ENCODE peak calls at places on chromosomes 7 and 10, in four cellular contexts. H, X, T and O are unnamed samples.

GRCh38 chr10:60649485-60650271 is 128.6 kb upstream of the CDK1 start:
- DNase-seq in T (no peak), H (no peak), X (no peak), O (no peak)

GRCh38 chr10:69657417-69657816 is 27.4 kb downstream of the FAM241B start:
- DNase-seq in X (no peak), T (no peak), H (no peak), O (no peak)

GRCh38 chr10:132666733-132667612 is 119.0 kb downstream of the NKX6-2 start:
- DNase-seq in X (no peak), H (no peak), T (no peak), O (no peak)

GRCh38 chr10:132210766-132211165 is 24.0 kb downstream of the DPYSL4 start:
- DNase-seq in H (no peak), T (no peak), X (no peak), O (no peak)

GRCh38 chr7:128421384-128421783 is 11.6 kb upstream of the IMPDH1 start:
- DNase-seq in T (no peak), X (no peak), H (no peak), O (no peak)

GRCh38 chr7:40356312-40356711 is 221.5 kb downstream of the SUGCT start:
- DNase-seq in X (no peak), H (no peak), T (no peak), O (no peak)

GRCh38 chr7:157498690-157499089 is 161.9 kb downstream of the DNAJB6 start:
- DNase-seq in T (no peak), X (no peak), H (no peak), O (no peak)

GRCh38 chr10:37856881-37857286 is 526 bp downstream of the ZNF248 start:
- DNase-seq in X (no peak), H (no peak), T (no peak), O (no peak)

GRCh38 chr7:41882745-41883527 is 180.0 kb upstream of the INHBA start:
- DNase-seq in H (peak), T (no peak), X (no peak), O (no peak)

GRCh38 chr10:58512470-58513188 is at the start of gene BICC1:
- DNase-seq in H (no peak), T (no peak), X (no peak), O (no peak)

GRCh38 chr7:101121996-101122932 is 4.6 kb upstream of the SERPINE1 start:
- DNase-seq in T (peak), H (no peak), X (peak), O (no peak)

GRCh38 chr10:131277278-131277677 is 34.2 kb downstream of the TCERG1L start:
- DNase-seq in H (no peak), T (no peak), X (no peak), O (no peak)

GRCh38 chr7:906776-907157 is 30.4 kb downstream of the GET4 start:
- DNase-seq in H (no peak), T (no peak), X (no peak), O (no peak)

GRCh38 chr10:126504051-126504760 is 115.9 kb upstream of the ADAM12 start:
- DNase-seq in X (peak), H (no peak), T (no peak), O (peak)

GRCh38 chr10:63798599-63799498 is 277.6 kb downstream of the REEP3 start:
- DNase-seq in T (no peak), X (no peak), H (no peak), O (peak)

GRCh38 chr10:4651404-4652037 is 174.5 kb upstream of the AKR1E2 start:
- DNase-seq in T (no peak), X (no peak), H (no peak), O (no peak)

GRCh38 chr7:2709553-2710165 is 21.7 kb downstream of the AMZ1 start:
- DNase-seq in X (peak), T (peak), H (peak), O (no peak)

GRCh38 chr7:18347170-18347569 is 148.4 kb upstream of the HDAC9 start:
- DNase-seq in H (no peak), X (no peak), T (no peak), O (no peak)

GRCh38 chr10:61814160-61814559 is 87.3 kb upstream of the ARID5B start:
- DNase-seq in X (no peak), H (no peak), T (no peak), O (no peak)

GRCh38 chr10:72808001-72808400 is 85.5 kb upstream of the OIT3 start:
- DNase-seq in H (no peak), X (no peak), T (no peak), O (no peak)

GRCh38 chr10:26703974-26704373 is 6.5 kb downstream of the PDSS1 start:
- DNase-seq in X (no peak), H (no peak), T (no peak), O (no peak)

GRCh38 chr10:91511549-91512330 is 101.6 kb downstream of the HECTD2 start:
- DNase-seq in T (no peak), H (no peak), X (no peak), O (no peak)

GRCh38 chr10:29150010-29150409 is 138.9 kb upstream of the LYZL1 start:
- DNase-seq in H (no peak), X (no peak), T (no peak), O (no peak)

GRCh38 chr10:71367279-71367678 is 29.4 kb upstream of the CDH23 start:
- DNase-seq in H (no peak), T (no peak), X (no peak), O (no peak)

GRCh38 chr10:100146398-100146797 is 39.4 kb downstream of the ERLIN1 start:
- DNase-seq in T (no peak), H (no peak), X (no peak), O (no peak)

GRCh38 chr10:100143756-100144155 is 42.1 kb downstream of the ERLIN1 start:
- DNase-seq in X (no peak), H (no peak), T (no peak), O (no peak)

GRCh38 chr10:100138921-100139496 is 46.8 kb downstream of the ERLIN1 start:
- DNase-seq in H (no peak), T (no peak), X (no peak), O (no peak)

GRCh38 chr10:100140070-100140469 is 45.8 kb downstream of the ERLIN1 start:
- DNase-seq in H (no peak), T (no peak), X (no peak), O (peak)

DNA sequence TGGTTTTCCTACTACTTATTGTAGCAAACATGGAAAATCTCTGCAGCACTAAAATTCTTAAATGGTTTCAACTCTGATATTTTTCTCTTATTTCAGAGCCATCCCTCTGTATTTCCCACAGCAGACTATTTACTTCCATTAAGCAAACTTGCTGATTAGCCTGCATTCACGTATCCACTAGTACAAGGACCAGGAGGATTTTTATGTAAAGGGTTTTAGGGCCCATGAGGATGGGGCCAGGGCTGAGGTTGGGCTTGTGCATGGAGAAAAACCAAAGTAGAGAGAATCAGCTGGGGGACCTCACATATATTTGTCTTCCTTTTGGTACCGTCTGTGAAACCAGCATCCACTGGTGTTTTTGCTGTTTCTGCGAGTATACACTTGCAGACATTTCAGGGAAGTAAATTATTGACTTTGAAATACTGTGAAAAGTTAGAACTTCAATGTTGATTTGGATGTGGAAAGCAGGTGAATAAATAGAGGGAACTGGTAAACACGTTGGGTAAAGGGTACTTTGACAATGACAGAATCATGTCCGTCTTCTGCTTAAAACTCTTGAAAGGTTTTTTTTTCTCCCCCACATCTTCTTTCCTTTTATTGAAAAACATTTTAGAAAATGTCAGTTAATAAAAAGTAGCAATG is 44.3 kb downstream of the ERLIN1 start:
- DNase-seq in T (no peak), H (no peak), X (no peak), O (no peak)
- TF ChIP-seq JUND in T (no peak), H (no peak), X (no peak), O (no peak)

GRCh38 chr10:77405771-77406241 is 231.8 kb downstream of the KCNMA1 start:
- DNase-seq in T (peak), H (no peak), X (peak), O (peak)
- TF ChIP-seq JUND in T (peak), H (peak), X (peak), O (no peak)

GRCh38 chr7:28055161-28055544 is 125.4 kb downstream of the JAZF1 start:
- DNase-seq in T (no peak), H (no peak), X (no peak), O (no peak)

GRCh38 chr7:28048694-28049093 is 131.9 kb downstream of the JAZF1 start:
- DNase-seq in X (no peak), T (no peak), H (no peak), O (no peak)

GRCh38 chr7:28054531-28055160 is 125.9 kb downstream of the JAZF1 start:
- DNase-seq in X (no peak), H (no peak), T (no peak), O (no peak)

DNA sequence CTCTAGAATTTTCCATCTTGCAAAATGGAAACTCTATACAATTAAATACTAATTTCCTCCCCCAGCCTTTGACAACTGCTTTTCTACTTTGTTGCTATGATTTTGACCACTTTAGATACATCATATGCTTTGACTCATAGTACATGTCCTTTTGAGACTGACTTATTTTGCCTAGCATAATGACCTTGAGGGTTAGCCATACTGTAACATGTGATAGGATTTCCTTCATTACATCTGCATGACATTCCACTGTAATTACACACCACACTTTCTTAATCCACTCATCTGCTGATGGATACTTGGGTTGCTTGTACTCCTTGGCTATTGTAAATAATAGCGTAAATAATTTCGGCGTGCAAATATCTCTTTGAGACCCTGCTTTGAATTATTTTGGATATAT is 127.7 kb downstream of the JAZF1 start:
- DNase-seq in X (no peak), T (no peak), H (no peak), O (no peak)
- TF ChIP-seq JUND in X (no peak), T (no peak), H (no peak), O (no peak)

GRCh38 chr7:6578114-6579084 is 1.1 kb downstream of the ZDHHC4 start:
- DNase-seq in X (no peak), H (no peak), T (no peak), O (no peak)
- TF ChIP-seq JUND in X (no peak), H (no peak), T (no peak), O (no peak)

GRCh38 chr10:13346280-13346819 is 1.7 kb downstream of the SEPHS1 start:
- DNase-seq in H (no peak), X (no peak), T (no peak), O (peak)
- TF ChIP-seq JUND in H (no peak), X (no peak), T (no peak), O (no peak)

GRCh38 chr7:118280319-118281012 is 56.0 kb downstream of the ANKRD7 start:
- DNase-seq in H (no peak), T (no peak), X (no peak), O (no peak)
- TF ChIP-seq JUND in H (no peak), T (no peak), X (no peak), O (no peak)

GRCh38 chr7:145324081-145324480 is 488.2 kb upstream of the TPK1 start:
- DNase-seq in T (no peak), H (no peak), X (no peak), O (no peak)
- TF ChIP-seq JUND in T (no peak), H (no peak), X (no peak), O (no peak)

GRCh38 chr10:32577448-32577847 is 131.5 kb downstream of the CCDC7 start:
- DNase-seq in T (no peak), H (no peak), X (no peak), O (no peak)
- TF ChIP-seq JUND in T (no peak), H (no peak), X (no peak), O (no peak)

GRCh38 chr7:120991570-120991969 is 3.1 kb downstream of the CPED1 start:
- DNase-seq in T (no peak), H (no peak), X (no peak), O (no peak)
- TF ChIP-seq JUND in T (no peak), H (no peak), X (no peak), O (no peak)

DNA sequence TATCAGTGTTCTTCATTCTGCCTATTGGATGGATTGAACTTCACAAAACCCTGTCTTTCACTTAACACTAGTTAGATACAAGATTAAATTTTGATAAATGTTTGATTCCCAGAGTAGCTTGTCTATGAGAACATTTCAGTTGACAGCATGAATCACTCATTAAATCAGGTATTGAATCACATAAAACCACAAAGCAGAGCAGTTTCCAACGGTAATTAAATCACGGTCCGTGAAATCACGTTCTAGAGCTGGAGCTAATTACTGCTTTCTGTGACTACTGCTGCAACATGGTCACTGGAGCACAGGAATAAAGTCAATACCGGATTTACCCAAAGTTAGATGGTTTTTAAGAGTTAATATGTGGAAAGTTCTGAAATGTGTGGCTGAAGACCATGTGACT is 257.8 kb upstream of the PCDH15 start:
- DNase-seq in X (no peak), T (no peak), H (no peak), O (no peak)
- TF ChIP-seq JUND in X (no peak), T (no peak), H (no peak), O (no peak)